ENCODE peak calls at places on chromosomes 1 and 21, in seven cellular contexts. H is RWPE2; S is upper lobe of right lung; X is CD8-positive, alpha-beta memory T cell; A is left ventricle myocardium inferior; N is CD4-positive, CD25-positive, alpha-beta regulatory T cell; E is CD4-positive, alpha-beta T cell. J is an unnamed sample.

GRCh38 chr21:37060296-37060695 is 12.6 kb downstream of the PIGP start:
- DNase-seq in A (no peak), E (no peak), X (no peak), N (no peak), H (no peak), S (peak), J (no peak)

GRCh38 chr1:111424281-111424680 is 3.3 kb downstream of the OVGP1 start:
- DNase-seq in N (no peak), H (no peak), X (no peak), S (no peak), A (no peak), E (no peak), J (no peak)

GRCh38 chr1:233113009-233113712 is 162.8 kb downstream of the NTPCR start:
- DNase-seq in E (no peak), X (no peak), H (peak), A (peak), N (no peak), S (peak), J (no peak)

GRCh38 chr1:239899747-239900146 is 191.9 kb upstream of the FMN2 start:
- DNase-seq in A (no peak), E (no peak), X (no peak), N (no peak), H (no peak), S (no peak), J (no peak)

GRCh38 chr1:180542113-180542512 is 16.7 kb upstream of the OVAAL start:
- DNase-seq in N (no peak), E (no peak), S (no peak), A (no peak), H (no peak), X (no peak), J (no peak)

GRCh38 chr1:210938416-210938925 is 195.5 kb downstream of the KCNH1 start:
- DNase-seq in E (no peak), H (no peak), X (no peak), S (no peak), A (no peak), N (no peak), J (no peak)

GRCh38 chr1:208577381-208577905 is 333.3 kb upstream of the PLXNA2 start:
- DNase-seq in S (no peak), N (no peak), H (no peak), E (no peak), X (no peak), A (no peak), J (no peak)

GRCh38 chr1:234369784-234370183 is 3.5 kb upstream of the COA6 start:
- DNase-seq in N (no peak), S (no peak), A (no peak), H (no peak), X (no peak), E (no peak), J (no peak)

GRCh38 chr1:218112862-218113261 is 172.2 kb upstream of the RRP15 start:
- DNase-seq in A (no peak), X (no peak), S (no peak), N (no peak), H (no peak), E (no peak), J (no peak)

GRCh38 chr1:160052943-160053342 is 17.0 kb downstream of the KCNJ10 start:
- DNase-seq in H (no peak), E (no peak), X (no peak), N (no peak), S (no peak), A (no peak), J (no peak)

GRCh38 chr1:86154581-86155060 is 2.0 kb downstream of the COL24A1 start:
- DNase-seq in N (no peak), X (no peak), E (no peak), A (no peak), H (peak), S (no peak), J (no peak)

GRCh38 chr1:231969078-231969477 is 342.5 kb downstream of the DISC1 start:
- DNase-seq in S (no peak), A (no peak), N (no peak), E (no peak), X (no peak), H (no peak), J (no peak)

GRCh38 chr1:229196404-229197224 is 74.3 kb upstream of the RAB4A start:
- DNase-seq in S (no peak), H (no peak), E (no peak), A (no peak), X (no peak), N (no peak), J (no peak)

GRCh38 chr1:197521118-197521739 is 253.2 kb downstream of the CRB1 start:
- DNase-seq in E (no peak), S (no peak), A (no peak), X (no peak), N (no peak), H (no peak), J (peak)

GRCh38 chr1:107297681-107298080 is 156.8 kb downstream of the NTNG1 start:
- DNase-seq in N (no peak), A (no peak), X (no peak), S (no peak), E (no peak), H (no peak), J (no peak)

GRCh38 chr1:236753554-236753953 is 41.5 kb upstream of the MTR start:
- DNase-seq in E (no peak), S (no peak), A (no peak), H (no peak), X (no peak), N (no peak), J (no peak)

GRCh38 chr1:109850827-109851226 is 59.8 kb upstream of the CSF1 start:
- DNase-seq in A (no peak), H (no peak), X (no peak), E (no peak), S (no peak), N (no peak), J (no peak)

GRCh38 chr1:39685071-39685470 is 6.2 kb downstream of the HPCAL4 start:
- DNase-seq in E (no peak), X (no peak), S (no peak), N (no peak), A (no peak), H (no peak), J (no peak)

GRCh38 chr1:6634278-6635052 is 9.8 kb downstream of the THAP3 start:
- DNase-seq in A (peak), E (peak), N (no peak), S (peak), X (peak), H (no peak), J (peak)

GRCh38 chr1:175597969-175598765 is 145.2 kb downstream of the TNR start:
- DNase-seq in H (no peak), E (no peak), N (no peak), A (no peak), S (no peak), X (no peak), J (no peak)

GRCh38 chr1:156805766-156806511 is 10.7 kb downstream of the SH2D2A start:
- DNase-seq in E (no peak), H (no peak), N (no peak), S (no peak), A (peak), X (no peak), J (no peak)

GRCh38 chr1:160658956-160659255 is 12.1 kb upstream of the SLAMF1 start:
- DNase-seq in A (no peak), H (no peak), S (no peak), X (no peak), E (no peak), N (no peak), J (no peak)

GRCh38 chr1:222464841-222465210 is 83.1 kb downstream of the HHIPL2 start:
- DNase-seq in A (peak), X (peak), H (no peak), S (peak), N (peak), E (peak), J (peak)

GRCh38 chr1:11784993-11785769 is 20.6 kb downstream of the MTHFR start:
- DNase-seq in A (peak), H (no peak), E (peak), S (peak), N (peak), X (peak), J (no peak)

GRCh38 chr1:186304982-186305949 is 69.8 kb downstream of the TPR start:
- DNase-seq in A (no peak), S (no peak), E (no peak), N (no peak), X (no peak), H (no peak), J (no peak)

GRCh38 chr1:52601519-52601918 is 652 bp upstream of the GPX7 start:
- DNase-seq in S (no peak), N (no peak), E (no peak), X (no peak), H (no peak), A (no peak), J (no peak)

GRCh38 chr1:212237651-212238050 is 47.6 kb upstream of the PPP2R5A start:
- DNase-seq in S (no peak), A (no peak), E (no peak), H (no peak), X (no peak), N (no peak), J (no peak)

GRCh38 chr1:54480201-54480848 is 67.7 kb upstream of the ACOT11 start:
- DNase-seq in N (no peak), E (no peak), X (no peak), S (no peak), H (no peak), A (no peak), J (no peak)

GRCh38 chr1:205965039-205965630 is 21.9 kb upstream of the SLC26A9 start:
- DNase-seq in A (no peak), X (no peak), N (no peak), H (no peak), S (peak), E (no peak), J (no peak)

GRCh38 chr1:109156916-109157385 is 43.0 kb downstream of the ELAPOR1 start:
- DNase-seq in A (no peak), S (no peak), H (no peak), E (no peak), N (no peak), X (no peak), J (no peak)

GRCh38 chr1:229209816-229210215 is 61.1 kb upstream of the RAB4A start:
- DNase-seq in A (no peak), H (no peak), E (no peak), X (no peak), S (no peak), N (no peak), J (no peak)

GRCh38 chr1:59494145-59494824 is 197.4 kb downstream of the FGGY start:
- DNase-seq in S (no peak), X (no peak), H (no peak), E (no peak), N (no peak), A (no peak), J (no peak)

GRCh38 chr1:63701187-63701586 is 72.6 kb upstream of the ROR1 start:
- DNase-seq in H (no peak), X (no peak), A (peak), N (no peak), E (no peak), S (peak), J (no peak)

GRCh38 chr21:44533121-44533890 is 6.7 kb downstream of the KRTAP10-1 start:
- DNase-seq in E (no peak), N (no peak), A (no peak), S (peak), X (no peak), H (peak), J (no peak)

GRCh38 chr1:41160498-41161110 is 81.5 kb downstream of the SCMH1 start:
- DNase-seq in H (no peak), A (no peak), E (no peak), X (no peak), N (no peak), S (no peak), J (no peak)

GRCh38 chr1:21594935-21595897 is 73.9 kb downstream of the RAP1GAP start:
- DNase-seq in S (peak), E (peak), H (no peak), N (no peak), X (no peak), A (peak), J (no peak)

GRCh38 chr1:52633291-52633754 is 355 bp downstream of the SHISAL2A start:
- DNase-seq in S (peak), H (no peak), X (peak), N (no peak), E (peak), A (no peak), J (peak)

GRCh38 chr1:53738205-53739108 is 507 bp downstream of the GLIS1 start:
- DNase-seq in S (peak), A (no peak), E (no peak), H (no peak), X (no peak), N (no peak), J (no peak)

GRCh38 chr1:103441342-103441741 is 84.2 kb upstream of the RNPC3 start:
- DNase-seq in X (no peak), E (no peak), H (no peak), N (no peak), S (no peak), A (no peak), J (no peak)

GRCh38 chr21:44013380-44014088 is 1.4 kb downstream of the TRAPPC10 start:
- DNase-seq in A (no peak), S (no peak), X (no peak), N (peak), E (peak), H (no peak), J (peak)

GRCh38 chr1:19442150-19443096 is 42.9 kb downstream of the CAPZB start:
- DNase-seq in X (no peak), H (no peak), A (no peak), N (no peak), E (no peak), S (no peak), J (no peak)

GRCh38 chr1:19443321-19443720 is 42.0 kb downstream of the CAPZB start:
- DNase-seq in H (no peak), S (no peak), N (no peak), E (no peak), X (no peak), A (no peak), J (no peak)

GRCh38 chr1:19445417-19446342 is 39.7 kb downstream of the CAPZB start:
- DNase-seq in E (no peak), S (peak), H (no peak), A (peak), N (no peak), X (no peak), J (no peak)

GRCh38 chr1:19447550-19447949 is 37.8 kb downstream of the CAPZB start:
- DNase-seq in E (no peak), H (no peak), N (no peak), A (no peak), X (no peak), S (no peak), J (no peak)

GRCh38 chr1:19444399-19445021 is 40.8 kb downstream of the CAPZB start:
- DNase-seq in S (no peak), N (no peak), H (no peak), E (no peak), X (no peak), A (no peak), J (no peak)
- H3K27ac ChIP-seq in S (no peak), N (no peak), H (peak), E (no peak), X (no peak), A (peak), J (no peak)

GRCh38 chr1:200895801-200896570 is 1.3 kb downstream of the INAVA start:
- DNase-seq in N (no peak), X (no peak), H (no peak), A (no peak), E (no peak), S (no peak), J (no peak)
- H3K27ac ChIP-seq in N (no peak), X (no peak), H (peak), A (no peak), E (no peak), S (peak), J (no peak)

GRCh38 chr21:20329636-20330035 is 668.6 kb upstream of the NCAM2 start:
- DNase-seq in N (no peak), H (no peak), S (no peak), E (no peak), X (no peak), A (no peak), J (no peak)
- H3K27ac ChIP-seq in N (no peak), H (no peak), S (no peak), E (no peak), X (no peak), A (no peak), J (no peak)

GRCh38 chr1:9087411-9087810 is 18.0 kb upstream of the SLC2A5 start:
- DNase-seq in H (no peak), N (no peak), X (no peak), A (no peak), S (no peak), E (no peak), J (no peak)

GRCh38 chr1:9086796-9087195 is 17.4 kb upstream of the SLC2A5 start:
- DNase-seq in X (no peak), E (no peak), S (no peak), A (no peak), N (no peak), H (no peak), J (no peak)

GRCh38 chr1:9086060-9086459 is 16.6 kb upstream of the SLC2A5 start:
- DNase-seq in N (no peak), E (no peak), A (no peak), H (no peak), S (no peak), X (no peak), J (no peak)

GRCh38 chr1:9085306-9085940 is 16.0 kb upstream of the SLC2A5 start:
- DNase-seq in X (no peak), N (no peak), E (no peak), S (no peak), H (no peak), A (no peak), J (no peak)

DNA sequence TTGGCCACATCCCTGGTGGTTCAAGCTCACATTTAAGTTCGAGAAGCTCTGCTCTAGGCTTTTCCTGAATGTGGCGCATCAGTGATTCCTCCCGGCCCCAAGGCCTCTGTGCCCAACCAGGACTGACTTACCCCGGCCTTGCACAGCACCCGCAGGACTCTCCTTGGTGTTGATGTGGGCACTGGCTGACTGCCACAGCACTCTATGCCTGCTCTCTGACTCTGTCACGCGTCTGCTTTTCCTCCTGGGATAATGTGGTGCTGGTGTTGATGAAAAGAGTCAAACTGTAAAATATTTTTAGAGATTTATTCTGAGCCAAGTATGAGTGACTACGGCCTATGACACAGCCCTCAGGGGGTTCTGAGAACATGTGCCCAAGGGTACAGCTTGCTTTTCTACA is 15.4 kb upstream of the SLC2A5 start:
- DNase-seq in X (no peak), S (no peak), N (no peak), E (no peak), H (no peak), A (peak), J (no peak)
- H3K27ac ChIP-seq in X (no peak), S (no peak), N (no peak), E (no peak), H (peak), A (peak), J (no peak)

J was measured in CD4-positive, alpha-beta memory T cell.